ENCODE peak calls at places on chromosomes 13 and 19, in four cellular contexts. I is K562, S is H1, Z is HepG2. R is an unnamed sample.

GRCh38 chr13:91381371-91381770 is 17.1 kb upstream of the GPC5 start:
- DNase-seq in I (no peak), S (no peak), Z (no peak), R (no peak)

GRCh38 chr13:98206946-98207345 is 29.9 kb upstream of the RNF113B start:
- DNase-seq in I (no peak), S (no peak), Z (no peak), R (no peak)

GRCh38 chr19:37905936-37906867 is at the start of gene WDR87:
- DNase-seq in I (peak), S (no peak), Z (peak), R (peak)

GRCh38 chr13:80399340-80400163 is 58.6 kb upstream of the SPRY2 start:
- DNase-seq in I (no peak), S (no peak), Z (no peak), R (no peak)

GRCh38 chr19:29927944-29928669 is 13.9 kb upstream of the URI1 start:
- DNase-seq in I (no peak), S (no peak), Z (peak), R (no peak)

GRCh38 chr13:30135868-30136267 is 171.5 kb downstream of the KATNAL1 start:
- DNase-seq in I (no peak), S (no peak), Z (no peak), R (no peak)

GRCh38 chr13:21833921-21834320 is 163.0 kb downstream of the FGF9 start:
- DNase-seq in I (no peak), S (no peak), Z (no peak), R (no peak)

GRCh38 chr19:31350033-31350692 is 927 bp upstream of the TSHZ3 start:
- DNase-seq in I (no peak), S (peak), Z (no peak), R (no peak)

GRCh38 chr19:18401580-18402112 is 4.2 kb upstream of the LRRC25 start:
- DNase-seq in I (peak), S (no peak), Z (peak), R (no peak)

GRCh38 chr13:83009987-83010386 is 872.3 kb downstream of the SLITRK1 start:
- DNase-seq in I (no peak), S (no peak), Z (no peak), R (no peak)

GRCh38 chr13:27472941-27473340 is 22.6 kb upstream of the MTIF3 start:
- DNase-seq in I (no peak), S (no peak), Z (no peak), R (no peak)

GRCh38 chr13:79404985-79405384 is 1.1 kb downstream of the RBM26 start:
- DNase-seq in I (peak), S (no peak), Z (no peak), R (no peak)

GRCh38 chr19:29741776-29742175 is 26.7 kb upstream of the C19orf12 start:
- DNase-seq in I (no peak), S (no peak), Z (no peak), R (no peak)

DNA sequence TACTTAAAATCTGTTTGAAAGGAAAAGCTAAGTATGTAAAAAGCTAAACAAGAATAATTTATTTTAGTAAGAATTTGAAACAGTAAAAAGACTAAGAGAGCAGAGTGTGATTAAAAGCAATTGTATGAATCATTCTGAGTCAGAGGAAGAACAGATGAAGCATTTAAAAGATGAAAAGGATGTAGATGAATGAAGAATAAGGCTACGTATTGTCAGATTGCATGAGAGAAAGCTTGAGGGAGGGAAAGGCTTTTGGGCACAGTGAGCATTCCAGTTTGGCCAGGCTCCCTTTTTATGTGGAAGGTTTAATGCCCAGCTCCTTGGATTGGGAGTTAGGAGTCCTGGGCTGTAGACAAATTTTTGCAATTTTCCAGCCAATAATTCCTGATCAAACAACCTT is 117.7 kb downstream of the FREM2 start:
- DNase-seq in I (no peak), S (no peak), Z (no peak), R (no peak)
- TF ChIP-seq RNF2 in I (no peak), S (no peak), Z (no peak), R (no peak)

DNA sequence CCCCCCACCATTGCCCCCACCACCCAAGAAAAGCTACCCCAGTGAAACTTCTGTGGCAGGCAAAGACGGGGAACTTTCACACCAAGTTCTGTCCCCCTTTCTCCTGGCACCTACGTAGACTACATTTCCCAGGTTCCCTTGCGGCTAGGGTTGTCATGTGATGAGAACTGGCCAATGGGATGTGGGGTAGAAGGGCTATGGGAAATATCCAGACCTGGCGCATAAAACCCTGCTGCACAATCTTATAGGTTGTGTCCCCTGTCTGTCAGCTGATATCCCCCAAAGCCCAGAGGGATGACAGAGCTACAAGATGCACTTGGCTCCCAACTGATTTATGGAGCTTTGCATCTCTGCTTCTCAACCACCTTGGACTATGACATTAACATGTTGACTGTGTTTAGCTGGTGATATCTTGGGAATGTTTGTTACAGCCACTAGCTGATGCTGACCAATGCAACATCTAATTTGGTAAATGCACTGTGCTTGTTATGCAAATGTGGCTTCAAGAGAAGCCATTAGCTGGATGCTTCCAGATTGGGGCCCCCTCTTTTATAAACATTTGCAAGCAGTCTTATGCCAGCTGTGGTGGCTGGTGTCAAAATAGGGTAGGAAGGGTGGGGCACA is 6.1 kb downstream of the SH2D3A start:
- DNase-seq in I (peak), S (no peak), Z (peak), R (peak)
- TF ChIP-seq RNF2 in I (no peak), S (no peak), Z (no peak), R (no peak)

GRCh38 chr13:50627111-50627510 is 216.4 kb downstream of the DLEU7 start:
- DNase-seq in I (no peak), S (no peak), Z (peak), R (no peak)

GRCh38 chr13:50634339-50634738 is 209.2 kb downstream of the DLEU7 start:
- DNase-seq in I (no peak), S (no peak), Z (no peak), R (no peak)

GRCh38 chr13:50626031-50626643 is 217.4 kb downstream of the DLEU7 start:
- DNase-seq in I (peak), S (no peak), Z (no peak), R (no peak)

GRCh38 chr13:50631041-50631440 is 212.5 kb downstream of the DLEU7 start:
- DNase-seq in I (no peak), S (no peak), Z (no peak), R (no peak)

DNA sequence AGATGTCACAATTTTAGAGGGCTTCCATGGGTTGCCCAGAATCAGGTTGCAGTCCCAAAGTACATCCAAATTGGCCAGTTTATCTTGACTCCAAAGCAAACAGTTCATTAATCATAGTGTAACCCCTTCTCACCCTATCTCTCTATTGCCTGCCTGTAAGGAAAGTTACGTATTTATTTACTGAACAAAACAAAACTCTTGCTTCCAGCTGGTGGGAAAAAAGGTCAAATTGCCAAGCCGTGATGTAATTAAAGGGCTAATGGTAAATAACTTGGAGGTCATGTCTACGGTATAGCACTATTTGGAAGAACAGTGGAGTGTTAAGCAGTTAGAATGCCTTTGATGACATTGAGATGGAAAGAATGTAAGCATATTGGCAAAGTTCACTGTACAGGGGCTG is 214.0 kb downstream of the DLEU7 start:
- DNase-seq in I (no peak), S (no peak), Z (peak), R (no peak)
- TF ChIP-seq RNF2 in I (no peak), S (no peak), Z (no peak), R (no peak)

DNA sequence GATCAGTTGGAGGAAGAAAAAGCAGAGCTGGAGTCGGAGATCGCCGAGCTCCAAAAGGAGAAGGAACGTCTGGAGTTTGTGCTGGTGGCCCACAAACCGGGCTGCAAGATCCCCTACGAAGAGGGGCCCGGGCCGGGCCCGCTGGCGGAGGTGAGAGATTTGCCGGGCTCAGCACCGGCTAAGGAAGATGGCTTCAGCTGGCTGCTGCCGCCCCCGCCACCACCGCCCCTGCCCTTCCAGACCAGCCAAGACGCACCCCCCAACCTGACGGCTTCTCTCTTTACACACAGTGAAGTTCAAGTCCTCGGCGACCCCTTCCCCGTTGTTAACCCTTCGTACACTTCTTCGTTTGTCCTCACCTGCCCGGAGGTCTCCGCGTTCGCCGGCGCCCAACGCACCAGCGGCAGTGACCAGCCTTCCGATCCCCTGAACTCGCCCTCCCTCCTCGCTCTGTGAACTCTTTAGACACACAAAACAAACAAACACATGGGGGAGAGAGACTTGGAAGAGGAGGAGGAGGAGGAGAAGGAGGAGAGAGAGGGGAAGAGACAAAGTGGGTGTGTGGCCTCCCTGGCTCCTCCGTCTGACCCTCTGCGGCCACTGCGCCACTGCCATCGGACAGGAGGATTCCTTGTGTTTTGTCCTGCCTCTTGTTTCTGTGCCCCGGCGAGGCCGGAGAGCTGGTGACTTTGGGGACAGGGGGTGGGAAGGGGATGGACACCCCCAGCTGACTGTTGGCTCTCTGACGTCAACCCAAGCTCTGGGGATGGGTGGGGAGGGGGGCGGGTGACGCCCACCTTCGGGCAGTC is 5.0 kb downstream of the FOSB start:
- DNase-seq in I (no peak), S (peak), Z (no peak), R (no peak)
- TF ChIP-seq RNF2 in I (no peak), S (no peak), Z (no peak), R (no peak)

DNA sequence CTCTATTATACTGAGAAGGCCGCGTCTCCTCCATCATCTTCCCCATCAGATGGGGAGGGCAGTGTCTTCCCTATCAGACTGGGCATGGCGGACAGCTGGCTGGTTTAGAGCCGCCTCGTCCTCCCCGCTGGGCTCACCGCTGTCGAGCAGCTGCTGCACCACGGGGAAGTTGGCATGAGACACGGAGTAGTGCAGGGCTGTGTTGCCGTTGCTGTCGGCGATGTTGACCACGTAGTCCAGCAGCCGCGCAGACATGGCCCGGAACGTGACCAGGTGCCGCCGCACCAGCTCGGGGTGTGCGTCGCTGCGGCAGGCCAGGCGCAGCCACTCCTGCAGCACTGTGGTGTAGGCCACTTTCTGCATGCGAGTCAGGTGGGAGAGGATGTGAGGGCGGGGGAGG is 18.8 kb upstream of the SPC24 start:
- DNase-seq in I (no peak), S (no peak), Z (no peak), R (no peak)
- TF ChIP-seq RNF2 in I (no peak), S (no peak), Z (no peak), R (no peak)

GRCh38 chr13:73428137-73428536 is 369.3 kb downstream of the KLF5 start:
- DNase-seq in I (no peak), S (no peak), Z (no peak), R (peak)

GRCh38 chr13:73422973-73423372 is 364.2 kb downstream of the KLF5 start:
- DNase-seq in I (no peak), S (no peak), Z (no peak), R (no peak)

GRCh38 chr13:73429691-73430090 is 370.9 kb downstream of the KLF5 start:
- DNase-seq in I (no peak), S (no peak), Z (no peak), R (peak)

GRCh38 chr13:73433893-73434292 is 375.1 kb downstream of the KLF5 start:
- DNase-seq in I (no peak), S (no peak), Z (no peak), R (no peak)

DNA sequence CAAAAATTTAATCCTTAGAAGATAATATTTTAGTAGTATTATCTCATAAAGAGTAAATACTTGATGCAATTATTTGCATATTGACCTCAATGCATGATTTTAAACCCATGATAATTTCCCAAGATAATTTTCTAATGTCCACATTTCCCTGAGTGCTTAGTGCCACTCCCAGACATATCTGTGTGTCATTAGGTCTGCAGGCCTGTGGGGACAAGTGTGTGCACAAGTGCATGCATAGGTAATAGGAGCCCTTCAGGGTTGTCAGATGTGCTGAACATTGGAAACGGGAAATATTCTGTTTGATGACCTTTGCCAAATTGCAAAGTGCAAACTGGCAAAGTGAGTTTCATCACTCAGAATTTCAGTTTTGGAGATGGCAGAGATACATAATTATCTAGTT is 369.9 kb downstream of the KLF5 start:
- DNase-seq in I (no peak), S (no peak), Z (no peak), R (no peak)
- TF ChIP-seq RNF2 in I (no peak), S (no peak), Z (no peak), R (no peak)

GRCh38 chr19:15365264-15365663 is 14.3 kb downstream of the AKAP8 start:
- DNase-seq in I (no peak), S (no peak), Z (no peak), R (no peak)
- TF ChIP-seq RNF2 in I (no peak), S (no peak), Z (no peak), R (no peak)

DNA sequence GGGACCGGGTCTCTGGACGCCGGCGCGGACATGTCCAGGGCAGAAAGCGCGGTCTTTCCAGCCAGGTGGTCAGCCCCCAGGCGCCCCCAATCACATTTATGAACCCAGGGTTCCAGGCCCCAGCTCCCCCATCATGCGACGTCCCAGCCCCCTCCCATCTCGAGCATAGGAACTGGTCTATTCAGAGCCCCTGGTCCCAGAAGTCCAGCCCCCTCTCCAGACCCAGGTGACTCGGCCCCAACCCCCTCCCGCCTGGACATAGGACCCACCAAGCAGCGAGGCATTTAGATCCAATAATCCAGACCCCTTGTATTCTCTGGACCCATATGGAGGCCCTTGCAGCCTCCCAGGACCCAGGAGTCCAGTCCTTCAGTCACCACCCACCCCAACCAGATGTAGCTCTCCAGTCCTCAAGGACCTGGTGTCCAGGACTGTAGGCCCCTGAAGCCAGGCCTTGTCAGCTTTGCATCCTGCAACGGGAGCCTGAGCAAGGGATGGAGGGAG is 501 bp downstream of the APLP1 start:
- DNase-seq in I (no peak), S (no peak), Z (no peak), R (no peak)
- TF ChIP-seq RNF2 in I (no peak), S (no peak), Z (no peak), R (no peak)

GRCh38 chr19:5246554-5247155 is 94.0 kb downstream of the PTPRS start:
- DNase-seq in I (no peak), S (no peak), Z (no peak), R (no peak)
- TF ChIP-seq RNF2 in I (no peak), S (no peak), Z (no peak), R (no peak)

DNA sequence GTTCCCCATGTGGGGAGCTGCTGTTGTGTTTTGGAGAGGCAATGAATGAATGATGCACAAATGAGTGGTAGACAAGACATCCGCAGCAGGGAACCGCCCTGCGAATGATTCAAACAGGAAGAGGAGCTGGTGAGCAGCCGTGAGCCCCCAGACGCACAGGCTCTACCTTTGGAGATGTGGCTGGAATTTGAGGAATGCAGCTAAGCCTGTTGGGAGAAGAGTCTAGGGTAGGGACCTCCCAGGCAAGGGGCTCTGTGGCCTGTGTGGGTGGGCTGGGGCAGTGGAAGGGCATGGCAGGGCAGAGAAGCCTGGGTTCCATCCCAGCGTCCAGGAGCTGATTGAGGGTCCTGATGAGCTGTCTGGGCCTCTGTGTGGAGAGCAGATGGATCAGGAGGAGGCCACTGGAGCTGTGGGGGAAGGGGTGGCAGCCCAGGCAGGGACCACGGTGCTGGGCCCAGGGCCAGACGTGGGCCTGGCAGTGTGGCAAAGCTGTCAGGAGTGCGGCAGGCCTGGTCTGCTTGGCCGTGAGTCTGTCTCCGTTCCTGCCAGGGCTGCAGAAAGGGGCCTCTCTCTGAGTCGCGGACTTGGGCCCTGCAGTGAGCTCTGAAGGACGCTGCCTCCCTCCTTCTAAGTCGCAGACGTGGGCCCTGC is 41.8 kb upstream of the DCUN1D2 start:
- DNase-seq in I (no peak), S (peak), Z (no peak), R (no peak)
- TF ChIP-seq RNF2 in I (no peak), S (no peak), Z (no peak), R (no peak)

R was measured in A549.